ENCODE peak calls at places on chromosomes 11 and 22, in four cellular contexts. O is HCT116, W is HepG2, A is K562. D is an unnamed sample.

GRCh38 chr22:45098056-45098455 is 65.7 kb upstream of the NUP50 start:
- DNase-seq in O (no peak), W (no peak), A (no peak), D (no peak)

GRCh38 chr11:117281869-117282268 is 9.3 kb upstream of the BACE1-AS start:
- DNase-seq in O (no peak), W (no peak), A (no peak), D (no peak)

GRCh38 chr22:26939466-26939865 is 282.1 kb downstream of the MIAT start:
- DNase-seq in O (no peak), W (no peak), A (no peak), D (no peak)

GRCh38 chr11:70517203-70517602 is 118.9 kb downstream of the CTTN start:
- DNase-seq in O (no peak), W (no peak), A (no peak), D (no peak)

GRCh38 chr11:35047179-35047578 is 91.8 kb upstream of the CD44 start:
- DNase-seq in O (no peak), W (no peak), A (no peak), D (no peak)

GRCh38 chr11:121391914-121392313 is 60.2 kb upstream of the SORL1 start:
- DNase-seq in O (no peak), W (no peak), A (no peak), D (no peak)

GRCh38 chr11:119663279-119663678 is 65.7 kb downstream of the NECTIN1 start:
- DNase-seq in O (no peak), W (peak), A (no peak), D (no peak)

GRCh38 chr11:83156150-83156995 is 558 bp upstream of the PCF11 start:
- DNase-seq in O (peak), W (peak), A (peak), D (peak)

GRCh38 chr11:28842716-28843115 is 734.5 kb downstream of the METTL15 start:
- DNase-seq in O (no peak), W (no peak), A (no peak), D (no peak)

GRCh38 chr22:41504397-41504796 is 35.5 kb downstream of the ACO2 start:
- DNase-seq in O (no peak), W (no peak), A (no peak), D (no peak)
- TF ChIP-seq SIN3A in O (no peak), W (no peak), A (no peak), D (no peak)

GRCh38 chr11:32420937-32421532 is 14.3 kb downstream of the WT1 start:
- DNase-seq in O (no peak), W (no peak), A (peak), D (no peak)
- TF ChIP-seq TCF7L2 in O (no peak), W (no peak), A (no peak), D (peak)

GRCh38 chr22:36236338-36237319 is 2.7 kb downstream of the APOL2 start:
- DNase-seq in O (no peak), W (no peak), A (no peak), D (no peak)

GRCh38 chr22:36237462-36238347 is 1.6 kb downstream of the APOL2 start:
- DNase-seq in O (no peak), W (no peak), A (no peak), D (no peak)

GRCh38 chr22:36238348-36239149 is 778 bp downstream of the APOL2 start:
- DNase-seq in O (no peak), W (no peak), A (peak), D (no peak)

GRCh38 chr22:36239401-36240171 is at the start of gene APOL2:
- DNase-seq in O (peak), W (peak), A (peak), D (peak)

GRCh38 chr22:36239150-36239400 is 252 bp downstream of the APOL2 start:
- DNase-seq in O (no peak), W (no peak), A (no peak), D (no peak)
- TF ChIP-seq SIN3A in O (no peak), W (no peak), A (no peak), D (no peak)

DNA sequence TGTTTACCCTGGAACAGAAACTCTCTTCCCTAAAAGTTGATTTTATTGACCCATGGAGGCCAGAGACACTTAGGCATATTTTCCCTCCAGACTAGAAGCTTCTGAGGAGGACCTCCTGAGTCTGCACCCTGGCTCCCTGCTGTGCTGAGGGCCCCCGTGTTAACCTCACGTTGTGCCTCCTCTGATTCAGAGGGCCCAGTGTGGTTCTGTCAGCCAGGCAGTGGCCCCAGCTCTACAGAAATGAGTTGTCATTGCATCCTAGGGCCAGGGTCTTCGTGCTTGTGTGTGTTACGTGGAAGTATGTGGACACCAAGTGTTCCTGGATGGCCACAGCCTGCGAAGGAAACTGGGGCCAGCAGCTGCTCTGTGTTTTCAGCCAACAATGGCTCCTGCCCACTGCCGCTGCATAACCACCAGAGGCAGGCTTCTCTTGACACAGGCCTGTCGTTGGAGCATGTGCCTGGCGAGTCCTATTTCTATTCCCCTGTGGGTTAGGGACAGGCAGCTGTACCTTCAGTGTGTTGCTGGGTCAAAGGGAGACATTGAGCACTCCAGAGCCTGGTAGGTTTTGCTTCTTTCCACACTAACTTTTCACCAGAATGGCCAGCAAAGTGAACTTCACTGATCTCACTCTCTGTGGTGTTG is 44.5 kb downstream of the MED15 start:
- DNase-seq in O (no peak), W (peak), A (no peak), D (no peak)
- TF ChIP-seq TCF7L2 in O (no peak), W (no peak), A (no peak), D (no peak)

DNA sequence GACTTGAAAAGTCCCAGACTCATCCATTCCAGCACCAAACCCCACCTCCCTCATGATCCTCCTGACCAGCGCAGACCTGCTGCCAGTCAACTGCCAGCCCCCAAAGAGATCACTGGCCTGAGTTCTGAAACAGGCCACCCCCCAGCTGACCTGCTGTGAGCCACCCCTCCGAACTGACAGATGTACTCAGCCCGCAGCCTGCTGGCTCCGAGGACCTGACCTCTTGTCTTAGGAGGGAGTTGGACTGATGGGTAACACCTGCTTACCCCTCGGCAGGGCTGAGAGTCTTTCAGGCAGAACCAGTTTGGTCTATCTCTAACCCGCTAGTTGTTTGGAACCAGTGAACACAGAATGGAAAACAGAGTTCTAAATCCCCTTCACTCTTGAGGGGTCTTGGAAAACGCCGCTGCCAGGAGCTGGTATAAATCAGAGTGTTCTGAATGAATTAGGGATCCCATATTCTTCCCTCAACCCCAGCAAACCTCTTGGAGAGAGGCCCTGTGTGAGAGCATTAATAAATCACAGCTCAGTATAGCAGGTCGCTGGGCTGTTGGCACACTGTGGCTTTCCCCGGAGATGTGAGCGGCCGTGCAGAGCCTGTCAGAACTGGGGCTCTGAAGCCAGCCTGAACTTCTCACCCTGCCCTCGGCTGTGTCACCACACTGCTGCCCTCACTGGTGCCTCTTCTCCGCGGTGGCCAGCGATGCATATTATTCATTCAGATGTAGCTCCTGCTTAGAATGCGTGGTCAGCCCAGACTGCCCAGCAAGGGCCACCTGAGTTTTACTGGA is 165.1 kb upstream of the NCAM1 start:
- DNase-seq in O (no peak), W (no peak), A (no peak), D (no peak)
- TF ChIP-seq SIN3A in O (no peak), W (no peak), A (no peak), D (no peak)

GRCh38 chr22:38873469-38874411 is 1.7 kb upstream of the CBX6 start:
- DNase-seq in O (no peak), W (no peak), A (no peak), D (no peak)
- TF ChIP-seq TCF7L2 in O (no peak), W (no peak), A (no peak), D (no peak)

DNA sequence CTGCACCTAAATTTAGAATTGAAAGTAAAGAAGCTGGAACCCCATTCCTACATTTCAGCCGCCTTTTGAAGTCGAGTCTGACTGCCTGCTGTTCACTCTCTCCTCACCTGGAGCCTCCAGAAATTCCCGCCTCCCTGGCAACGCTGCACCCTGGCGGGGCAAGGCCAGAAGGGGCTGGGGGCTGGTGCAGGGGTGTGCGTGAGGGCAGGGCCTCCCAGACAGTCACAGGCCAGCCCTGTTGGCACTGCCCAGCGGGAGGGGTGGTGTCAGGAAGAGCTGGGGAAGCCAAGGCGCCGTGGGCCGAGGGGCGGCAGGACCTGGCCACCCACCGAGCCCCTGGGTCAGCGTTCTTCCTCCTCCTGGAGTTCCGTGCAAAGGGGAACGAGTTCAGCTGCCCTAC is 123.3 kb downstream of the KCNQ1OT1 start:
- DNase-seq in O (no peak), W (no peak), A (no peak), D (no peak)
- TF ChIP-seq SIN3A in O (no peak), W (no peak), A (no peak), D (no peak)